ENCODE peak calls at places on chromosome 1, in seven cellular contexts. One of them, this sample, is unnamed.

GRCh38 chr1:185632659-185633428 is 101.3 kb upstream of the HMCN1 start:
- DNase-seq in T-helper 1 cell: no peak
- DNase-seq in EL: no peak
- DNase-seq in Calu3: no peak
- DNase-seq in HuH-7.5: no peak
- DNase-seq in AG08396: peak
- DNase-seq in occipital lobe: no peak
- DNase-seq in this sample: no peak

GRCh38 chr1:43997295-43997694 is 5.9 kb downstream of the CCDC24 start:
- DNase-seq in T-helper 1 cell: no peak
- DNase-seq in EL: no peak
- DNase-seq in Calu3: no peak
- DNase-seq in HuH-7.5: no peak
- DNase-seq in AG08396: no peak
- DNase-seq in occipital lobe: no peak
- DNase-seq in this sample: no peak

GRCh38 chr1:31581821-31582810 is 5.8 kb downstream of the TINAGL1 start:
- DNase-seq in T-helper 1 cell: no peak
- DNase-seq in EL: no peak
- DNase-seq in Calu3: no peak
- DNase-seq in HuH-7.5: no peak
- DNase-seq in AG08396: no peak
- DNase-seq in occipital lobe: no peak
- DNase-seq in this sample: no peak

GRCh38 chr1:185595835-185596667 is 138.1 kb upstream of the HMCN1 start:
- DNase-seq in T-helper 1 cell: peak
- DNase-seq in EL: peak
- DNase-seq in Calu3: peak
- DNase-seq in HuH-7.5: peak
- DNase-seq in AG08396: peak
- DNase-seq in occipital lobe: no peak
- DNase-seq in this sample: peak

GRCh38 chr1:35707253-35708178 is 11.2 kb downstream of the C1orf216 start:
- DNase-seq in T-helper 1 cell: no peak
- DNase-seq in EL: peak
- DNase-seq in Calu3: peak
- DNase-seq in HuH-7.5: peak
- DNase-seq in AG08396: peak
- DNase-seq in occipital lobe: no peak
- DNase-seq in this sample: peak

GRCh38 chr1:93822710-93823425 is 56.1 kb downstream of the DNTTIP2 start:
- DNase-seq in T-helper 1 cell: no peak
- DNase-seq in EL: no peak
- DNase-seq in Calu3: no peak
- DNase-seq in HuH-7.5: no peak
- DNase-seq in AG08396: no peak
- DNase-seq in occipital lobe: no peak
- DNase-seq in this sample: no peak

GRCh38 chr1:56494306-56494705 is 85.1 kb downstream of the PLPP3 start:
- DNase-seq in T-helper 1 cell: no peak
- DNase-seq in EL: no peak
- DNase-seq in Calu3: no peak
- DNase-seq in HuH-7.5: peak
- DNase-seq in AG08396: no peak
- DNase-seq in occipital lobe: no peak
- DNase-seq in this sample: peak

GRCh38 chr1:187638733-187639132 is 810.0 kb downstream of the PLA2G4A start:
- DNase-seq in T-helper 1 cell: no peak
- DNase-seq in EL: no peak
- DNase-seq in Calu3: no peak
- DNase-seq in HuH-7.5: no peak
- DNase-seq in AG08396: no peak
- DNase-seq in occipital lobe: no peak
- DNase-seq in this sample: no peak

GRCh38 chr1:106879538-106879937 is 176.9 kb upstream of the PRMT6 start:
- DNase-seq in T-helper 1 cell: no peak
- DNase-seq in EL: no peak
- DNase-seq in Calu3: peak
- DNase-seq in HuH-7.5: no peak
- DNase-seq in AG08396: no peak
- DNase-seq in occipital lobe: no peak
- DNase-seq in this sample: no peak

GRCh38 chr1:40665335-40666171 is at the start of gene RIMS3:
- DNase-seq in T-helper 1 cell: peak
- DNase-seq in EL: peak
- DNase-seq in Calu3: peak
- DNase-seq in HuH-7.5: peak
- DNase-seq in AG08396: peak
- DNase-seq in occipital lobe: peak
- DNase-seq in this sample: peak

GRCh38 chr1:112542206-112542973 is 33.6 kb downstream of the WNT2B start:
- DNase-seq in T-helper 1 cell: no peak
- DNase-seq in EL: no peak
- DNase-seq in Calu3: peak
- DNase-seq in HuH-7.5: no peak
- DNase-seq in AG08396: no peak
- DNase-seq in occipital lobe: no peak
- DNase-seq in this sample: no peak

GRCh38 chr1:27144920-27145661 is 9.8 kb downstream of the SLC9A1 start:
- DNase-seq in T-helper 1 cell: no peak
- DNase-seq in EL: peak
- DNase-seq in Calu3: no peak
- DNase-seq in HuH-7.5: no peak
- DNase-seq in AG08396: peak
- DNase-seq in occipital lobe: peak
- DNase-seq in this sample: peak

GRCh38 chr1:58584082-58584895 is 7.2 kb upstream of the TACSTD2 start:
- DNase-seq in T-helper 1 cell: no peak
- DNase-seq in EL: peak
- DNase-seq in Calu3: peak
- DNase-seq in HuH-7.5: peak
- DNase-seq in AG08396: peak
- DNase-seq in occipital lobe: peak
- DNase-seq in this sample: peak

GRCh38 chr1:27527857-27528700 is 38.1 kb upstream of the WASF2 start:
- DNase-seq in T-helper 1 cell: no peak
- DNase-seq in EL: no peak
- DNase-seq in Calu3: peak
- DNase-seq in HuH-7.5: peak
- DNase-seq in AG08396: no peak
- DNase-seq in occipital lobe: peak
- DNase-seq in this sample: peak

GRCh38 chr1:212638419-212639151 is 30.0 kb downstream of the ATF3 start:
- DNase-seq in T-helper 1 cell: no peak
- DNase-seq in EL: peak
- DNase-seq in Calu3: no peak
- DNase-seq in HuH-7.5: no peak
- DNase-seq in AG08396: peak
- DNase-seq in occipital lobe: peak
- DNase-seq in this sample: peak